ENCODE peak calls at places on chromosome X, in ten cellular contexts. G is psoas muscle, V is A549, H is upper lobe of left lung, P is right lobe of liver, R is left ventricle myocardium inferior, K is astrocyte of the spinal cord, C is neural progenitor cell, N is fibroblast of pulmonary artery, O is cardiac muscle cell. U is an unnamed sample.

GRCh38 chrX:107541244-107541643 is 87.1 kb upstream of the PRPS1 start:
- DNase-seq in G (no peak), V (no peak), H (no peak), P (no peak), R (no peak), K (no peak), C (no peak), N (no peak), O (no peak), U (no peak)

GRCh38 chrX:65035451-65035779 is 59.2 kb upstream of the ZC4H2 start:
- DNase-seq in G (peak; percentile 16), V (no peak), H (peak; percentile 19), P (no peak), R (peak; percentile 15), K (peak; percentile 0), C (peak; percentile 65), N (peak; percentile 21), O (no peak), U (peak; percentile 67)

GRCh38 chrX:71131510-71131909 is 13.1 kb downstream of the MED12 start:
- DNase-seq in G (no peak), V (no peak), H (no peak), P (no peak), R (no peak), K (no peak), C (no peak), N (no peak), O (no peak), U (no peak)

GRCh38 chrX:42678133-42678532 is 99.8 kb downstream of the PPP1R2C start:
- DNase-seq in G (no peak), V (no peak), H (no peak), P (no peak), R (no peak), K (no peak), C (no peak), N (peak; percentile 62), O (no peak), U (no peak)

GRCh38 chrX:150693782-150694574 is 782 bp downstream of the MTMR1 start:
- DNase-seq in G (peak; percentile 64), V (peak; percentile 52), H (peak; percentile 89), P (peak; percentile 64), R (peak; percentile 30), K (peak; percentile 29), C (peak; percentile 52), N (peak; percentile 52), O (peak; percentile 59), U (peak; percentile 77)

GRCh38 chrX:17689971-17690409 is 47.3 kb upstream of the SCML1 start:
- DNase-seq in G (no peak), V (peak; percentile 35), H (no peak), P (no peak), R (no peak), K (peak; percentile 77), C (peak; percentile 72), N (peak; percentile 72), O (peak; percentile 82), U (no peak)

GRCh38 chrX:134999469-134999868 is 8.7 kb downstream of the SMIM10 start:
- DNase-seq in G (no peak), V (peak; percentile 22), H (no peak), P (no peak), R (no peak), K (peak; percentile 52), C (peak; percentile 19), N (peak; percentile 77), O (peak; percentile 25), U (no peak)

GRCh38 chrX:154401918-154402621 is 3.9 kb downstream of the RPL10 start:
- DNase-seq in G (no peak), V (no peak), H (no peak), P (no peak), R (no peak), K (no peak), C (no peak), N (no peak), O (no peak), U (no peak)

GRCh38 chrX:18810416-18810815 is 103.0 kb downstream of the PPEF1 start:
- DNase-seq in G (no peak), V (no peak), H (no peak), P (no peak), R (no peak), K (no peak), C (no peak), N (no peak), O (no peak), U (no peak)

GRCh38 chrX:132489256-132490085 is 633 bp upstream of the MBNL3 start:
- DNase-seq in G (peak; percentile 66), V (no peak), H (peak; percentile 91), P (peak; percentile 87), R (peak; percentile 47), K (peak; percentile 29), C (peak; percentile 66), N (peak; percentile 46), O (peak; percentile 70), U (no peak)

GRCh38 chrX:19122641-19123009 is 357 bp upstream of the ADGRG2 start:
- DNase-seq in G (no peak), V (no peak), H (no peak), P (no peak), R (no peak), K (no peak), C (no peak), N (no peak), O (peak; percentile 2), U (no peak)

GRCh38 chrX:154600962-154601374 is 16.0 kb downstream of the CTAG1A start:
- DNase-seq in G (no peak), V (no peak), H (peak; percentile 21), P (no peak), R (no peak), K (peak; percentile 44), C (no peak), N (no peak), O (no peak), U (no peak)

GRCh38 chrX:1477801-1478458 is 25.2 kb upstream of the ASMTL start:
- DNase-seq in G (no peak), V (no peak), H (no peak), P (no peak), R (no peak), K (peak; percentile 59), C (no peak), N (no peak), O (no peak), U (no peak)

GRCh38 chrX:49103637-49104036 is 19.9 kb downstream of the GPKOW start:
- DNase-seq in G (no peak), V (no peak), H (no peak), P (no peak), R (no peak), K (no peak), C (no peak), N (no peak), O (no peak), U (no peak)

GRCh38 chrX:84188320-84188834 is 378 bp upstream of the RPS6KA6 start:
- DNase-seq in G (peak; percentile 25), V (peak; percentile 48), H (no peak), P (peak; percentile 61), R (peak; percentile 14), K (peak; percentile 57), C (peak; percentile 76), N (peak; percentile 58), O (peak; percentile 78), U (peak; percentile 67)

GRCh38 chrX:84182521-84182920 is 5.5 kb downstream of the RPS6KA6 start:
- DNase-seq in G (no peak), V (no peak), H (no peak), P (no peak), R (no peak), K (no peak), C (no peak), N (no peak), O (no peak), U (no peak)

GRCh38 chrX:84189125-84189524 is 1.1 kb upstream of the RPS6KA6 start:
- DNase-seq in G (no peak), V (no peak), H (no peak), P (no peak), R (no peak), K (no peak), C (no peak), N (no peak), O (peak; percentile 13), U (no peak)

GRCh38 chrX:84187501-84188319 is at the start of gene RPS6KA6:
- DNase-seq in G (peak; percentile 41), V (peak; percentile 17), H (peak; percentile 80), P (peak; percentile 55), R (peak; percentile 14), K (peak; percentile 17), C (peak; percentile 69), N (peak; percentile 15), O (peak; percentile 40), U (peak; percentile 69)

GRCh38 chrX:84186603-84187358 is 1.2 kb downstream of the RPS6KA6 start:
- DNase-seq in G (no peak), V (peak; percentile 3), H (no peak), P (no peak), R (no peak), K (no peak), C (no peak), N (no peak), O (no peak), U (no peak)
- TF ChIP-seq CTCF in G (no peak), V (no peak), H (no peak), P (no peak), R (no peak), K (peak; percentile 8), C (no peak), N (no peak), O (no peak), U (no peak)

DNA sequence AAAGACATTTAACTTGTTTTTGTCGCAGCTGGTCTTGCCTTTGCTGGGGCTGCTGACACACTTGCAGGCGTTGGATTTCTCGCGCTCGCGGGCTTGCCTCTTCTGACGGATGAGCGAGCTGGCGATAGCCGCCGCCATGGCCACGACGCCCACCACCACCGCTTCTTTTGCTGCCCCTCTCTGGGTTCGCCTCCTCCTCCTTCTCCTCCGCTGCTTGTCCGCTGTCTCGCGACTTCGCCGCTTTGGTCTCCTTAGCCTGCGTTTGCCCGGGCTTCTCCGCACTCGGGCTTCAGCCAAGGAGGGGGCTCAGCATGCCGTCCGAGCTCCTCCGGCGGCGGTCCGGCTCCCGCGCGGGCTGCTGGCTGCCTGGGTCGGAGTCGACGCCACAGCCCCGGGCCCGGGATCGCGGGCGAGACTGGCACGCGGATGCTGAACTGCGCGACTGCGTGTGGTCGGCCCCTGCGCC is 618 bp downstream of the FGF13 start:
- DNase-seq in G (peak; percentile 12), V (no peak), H (peak; percentile 64), P (peak; percentile 52), R (peak; percentile 8), K (no peak), C (peak; percentile 57), N (no peak), O (peak; percentile 66), U (no peak)
- H3K4me3 ChIP-seq in G (peak overlapping the region; percentile 58), V (peak overlapping the region; percentile 28), H (peak overlapping the region; percentile 33), P (peak overlapping the region; percentile 31), R (peak overlapping the region; percentile 60), K (peak overlapping the region; percentile 18), C (peak overlapping the region; percentile 66), N (no peak overlapping the region), O (peak overlapping the region; percentile 58), U (peak overlapping the region; percentile 69)

GRCh38 chrX:37434362-37434761 is 85.2 kb downstream of the PRRG1 start:
- DNase-seq in G (no peak), V (no peak), H (no peak), P (no peak), R (no peak), K (no peak), C (no peak), N (no peak), O (no peak), U (no peak)
- TF ChIP-seq CTCF in G (no peak), V (no peak), H (no peak), P (peak; percentile 7), R (no peak), K (no peak), C (no peak), N (no peak), O (no peak), U (no peak)

GRCh38 chrX:120625366-120625765 is 4.5 kb downstream of the C1GALT1C1 start:
- DNase-seq in G (no peak), V (no peak), H (no peak), P (no peak), R (no peak), K (no peak), C (no peak), N (peak; percentile 57), O (no peak), U (no peak)

GRCh38 chrX:120629667-120630537 is at the start of gene C1GALT1C1:
- DNase-seq in G (peak; percentile 91), V (peak; percentile 70), H (peak; percentile 96), P (peak; percentile 95), R (peak; percentile 91), K (peak; percentile 93), C (peak; percentile 96), N (peak; percentile 94), O (peak; percentile 92), U (peak; percentile 93)
- H3K4me3 ChIP-seq in G (peak within 1 kb of the TSS; percentile 74), V (peak within 1 kb of the TSS; percentile 72), H (peak within 1 kb of the TSS; percentile 57), P (peak within 1 kb of the TSS; percentile 72), R (peak within 1 kb of the TSS; percentile 78), K (peak within 1 kb of the TSS; percentile 73), C (peak within 1 kb of the TSS; percentile 57), N (peak within 1 kb of the TSS; percentile 75), O (peak within 1 kb of the TSS; percentile 28), U (peak within 1 kb of the TSS; percentile 62)

U was measured in ascending aorta.